ENCODE peak calls at places on chromosomes 11 and 22, in six cellular contexts. G, V, K, H, T and F are unnamed samples.

GRCh38 chr11:122439911-122440782 is 215.4 kb upstream of the UBASH3B start:
- DNase-seq in T (peak; percentile 30), H (peak; percentile 2), V (no peak), G (peak; percentile 66), K (no peak), F (peak; percentile 31)

GRCh38 chr22:50621491-50621880 is 6.5 kb downstream of the ARSA start:
- DNase-seq in G (no peak), T (no peak), V (no peak), K (no peak), H (no peak), F (no peak)

GRCh38 chr22:23899042-23899745 is 5.0 kb downstream of the MIF start:
- DNase-seq in T (no peak), G (no peak), V (no peak), H (no peak), K (no peak), F (no peak)

GRCh38 chr22:22939537-22940368 is 52.1 kb downstream of the IGLL5 start:
- DNase-seq in G (no peak), K (peak; percentile 12), H (no peak), T (no peak), V (no peak), F (no peak)

GRCh38 chr11:63375434-63375833 is 5.8 kb downstream of the SLC22A9 start:
- DNase-seq in K (no peak), H (no peak), T (no peak), G (no peak), V (no peak), F (no peak)

GRCh38 chr22:39152511-39153219 is at the start of gene CBX7:
- DNase-seq in H (peak; percentile 69), G (peak; percentile 96), V (peak; percentile 99), K (peak; percentile 98), T (peak; percentile 68), F (peak; percentile 53)

GRCh38 chr22:26722159-26722558 is 64.8 kb downstream of the MIAT start:
- DNase-seq in K (no peak), G (no peak), V (no peak), H (no peak), T (peak; percentile 53), F (peak; percentile 72)

GRCh38 chr22:29200901-29201300 is 4.8 kb upstream of the EMID1 start:
- DNase-seq in H (no peak), G (no peak), V (no peak), T (no peak), K (no peak), F (no peak)

GRCh38 chr11:2807276-2807681 is 78.3 kb downstream of the CDKN1C start:
- DNase-seq in V (no peak), K (peak; percentile 91), H (peak; percentile 13), G (peak; percentile 78), T (no peak), F (peak; percentile 9)

GRCh38 chr11:57426754-57427691 is at the start of gene SLC43A3:
- DNase-seq in V (no peak), H (peak; percentile 25), K (no peak), G (peak; percentile 50), T (peak; percentile 98), F (peak; percentile 90)

GRCh38 chr11:10918698-10919097 is 60.8 kb upstream of the ZBED5 start:
- DNase-seq in V (no peak), T (peak; percentile 63), G (no peak), H (no peak), K (no peak), F (no peak)

GRCh38 chr11:114166897-114167323 is 107.4 kb downstream of the ZBTB16 start:
- DNase-seq in T (peak; percentile 95), H (peak; percentile 14), K (no peak), G (no peak), V (no peak), F (peak; percentile 80)

GRCh38 chr11:126697937-126698336 is 302.6 kb downstream of the KIRREL3 start:
- DNase-seq in V (no peak), G (no peak), H (no peak), K (no peak), T (no peak), F (no peak)

GRCh38 chr22:24843048-24843447 is 37.0 kb downstream of the SGSM1 start:
- DNase-seq in V (no peak), T (no peak), H (no peak), K (no peak), G (no peak), F (no peak)

GRCh38 chr22:18023509-18024275 is 669 bp downstream of the MICAL3 start:
- DNase-seq in G (peak; percentile 84), K (peak; percentile 92), V (peak; percentile 87), T (peak; percentile 89), H (peak; percentile 55), F (peak; percentile 84)